ENCODE peak calls at places on chromosomes 11 and 22, in six cellular contexts. O is K562, M is SK-N-SH, C is GM12878, I is H1, A is HepG2. N is an unnamed sample.

GRCh38 chr11:31903225-31904074 is 92.3 kb upstream of the PAX6 start:
- DNase-seq in I (no peak), O (no peak), A (no peak), C (no peak), M (no peak), N (no peak)

GRCh38 chr11:2518983-2519340 is 74.2 kb downstream of the KCNQ1 start:
- DNase-seq in A (no peak), I (no peak), C (no peak), O (no peak), M (no peak), N (no peak)

GRCh38 chr11:126190792-126191191 is 20.7 kb downstream of the RPUSD4 start:
- DNase-seq in C (no peak), A (no peak), M (no peak), O (no peak), I (no peak), N (no peak)

GRCh38 chr11:66543263-66544107 is 2.4 kb downstream of the ZDHHC24 start:
- DNase-seq in A (no peak), O (no peak), I (no peak), M (peak), C (peak), N (no peak)

GRCh38 chr11:126115820-126116319 is 53.2 kb upstream of the CDON start:
- DNase-seq in M (peak), I (no peak), A (peak), O (peak), C (no peak), N (no peak)

GRCh38 chr11:95296621-95297025 is 65.6 kb upstream of the SESN3 start:
- DNase-seq in M (no peak), I (no peak), A (no peak), O (no peak), C (peak), N (no peak)

GRCh38 chr22:25012743-25013142 is 60.2 kb downstream of the KIAA1671 start:
- DNase-seq in I (no peak), A (no peak), O (no peak), C (no peak), M (no peak), N (no peak)

GRCh38 chr11:26943636-26944035 is 50.3 kb upstream of the FIBIN start:
- DNase-seq in O (no peak), A (no peak), M (no peak), I (no peak), C (no peak), N (no peak)

GRCh38 chr11:75280227-75280671 is 39.7 kb downstream of the TPBGL start:
- DNase-seq in M (peak), A (peak), I (peak), C (peak), O (peak), N (peak)

GRCh38 chr22:17875156-17875555 is 100.9 kb upstream of the BID start:
- DNase-seq in C (no peak), I (no peak), O (no peak), M (no peak), A (no peak), N (no peak)

GRCh38 chr22:19554834-19555404 is 30.7 kb upstream of the CLDN5 start:
- DNase-seq in O (no peak), M (peak), I (peak), A (peak), C (no peak), N (no peak)

GRCh38 chr11:554824-555499 is 5.6 kb downstream of the LMNTD2 start:
- DNase-seq in C (no peak), M (peak), I (peak), A (peak), O (peak), N (peak)

GRCh38 chr22:22691055-22691454 is 46.6 kb downstream of the GGTLC2 start:
- DNase-seq in C (no peak), I (no peak), O (no peak), A (no peak), M (no peak), N (no peak)

GRCh38 chr22:25759825-25760231 is 17.8 kb downstream of the MYO18B start:
- DNase-seq in A (peak), I (no peak), M (no peak), O (peak), C (no peak), N (peak)

GRCh38 chr11:79226136-79226535 is 214.7 kb downstream of the TENM4 start:
- DNase-seq in I (no peak), C (no peak), A (no peak), M (peak), O (no peak), N (no peak)

GRCh38 chr11:66183581-66184048 is 84.8 kb upstream of the RAB1B start:
- DNase-seq in I (no peak), O (peak), M (no peak), A (no peak), C (no peak), N (no peak)

GRCh38 chr11:34758262-34758661 is 137.4 kb downstream of the EHF start:
- DNase-seq in C (no peak), M (peak), I (no peak), A (no peak), O (peak), N (no peak)

GRCh38 chr11:4072668-4073285 is 21.8 kb upstream of the RRM1 start:
- DNase-seq in C (peak), I (no peak), A (peak), M (peak), O (peak), N (peak)

GRCh38 chr11:44986315-44986714 is 35.6 kb upstream of the TP53I11 start:
- DNase-seq in C (no peak), I (no peak), M (no peak), O (no peak), A (no peak), N (no peak)

GRCh38 chr11:67301951-67302516 is 1.3 kb upstream of the SSH3 start:
- DNase-seq in I (no peak), A (no peak), M (no peak), O (no peak), C (no peak), N (peak)

GRCh38 chr11:32478277-32478731 is 43.0 kb upstream of the WT1 start:
- DNase-seq in O (peak), C (no peak), I (no peak), M (no peak), A (no peak), N (no peak)

DNA sequence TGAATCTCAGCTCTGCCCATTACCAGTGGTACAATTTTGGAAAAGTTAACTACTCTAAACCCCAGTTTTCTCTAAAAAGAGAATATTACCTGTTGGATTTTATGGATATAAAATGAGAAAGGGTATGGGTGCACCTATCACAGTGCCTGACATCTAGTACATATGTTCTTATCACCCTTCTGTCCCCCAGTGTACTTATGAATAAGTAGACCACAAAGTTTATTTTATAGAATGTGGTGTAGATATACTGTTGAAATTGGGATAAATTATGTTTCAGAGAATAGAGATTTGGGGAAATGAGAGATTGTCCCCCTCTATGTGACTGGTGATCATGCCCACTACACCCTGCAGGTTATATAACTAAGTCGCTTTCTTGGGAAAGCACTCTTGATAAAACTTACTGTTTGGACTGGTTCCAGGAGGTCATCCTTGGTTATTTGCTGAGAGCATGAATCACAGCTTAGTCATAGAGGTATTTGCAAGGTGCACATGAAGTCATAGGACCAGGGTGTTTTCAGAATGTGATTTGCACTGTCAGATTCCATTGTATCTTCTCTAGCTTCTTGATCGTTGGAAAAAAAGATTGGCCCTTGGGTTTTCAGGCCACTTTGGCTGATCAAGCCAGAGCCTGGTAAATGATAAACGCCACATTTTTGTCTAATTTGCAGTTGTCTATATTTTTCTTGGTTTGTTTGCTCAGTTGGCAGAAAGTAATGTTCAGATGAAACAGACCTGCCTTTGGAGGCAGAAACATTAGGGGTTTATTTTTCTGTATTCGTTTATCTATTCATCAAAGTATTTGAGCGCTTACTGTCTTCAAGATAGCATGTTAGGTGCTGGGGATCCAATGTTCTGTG is 21.3 kb downstream of the STX3 start:
- DNase-seq in A (peak), M (no peak), I (no peak), O (peak), C (no peak), N (no peak)
- TF ChIP-seq GABPA in A (no peak), M (no peak), I (no peak), O (no peak), C (no peak), N (no peak)

GRCh38 chr11:47766363-47767227 is 546 bp downstream of the FNBP4 start:
- DNase-seq in I (no peak), C (no peak), A (peak), M (no peak), O (peak), N (peak)
- TF ChIP-seq GABPA in I (no peak), C (no peak), A (no peak), M (no peak), O (no peak), N (no peak)

GRCh38 chr11:64447717-64448598 is 89.0 kb downstream of the RPS6KA4 start:
- DNase-seq in C (peak), O (no peak), M (peak), A (no peak), I (no peak), N (peak)
- TF ChIP-seq GABPA in C (no peak), O (no peak), M (no peak), A (no peak), I (no peak), N (peak)

DNA sequence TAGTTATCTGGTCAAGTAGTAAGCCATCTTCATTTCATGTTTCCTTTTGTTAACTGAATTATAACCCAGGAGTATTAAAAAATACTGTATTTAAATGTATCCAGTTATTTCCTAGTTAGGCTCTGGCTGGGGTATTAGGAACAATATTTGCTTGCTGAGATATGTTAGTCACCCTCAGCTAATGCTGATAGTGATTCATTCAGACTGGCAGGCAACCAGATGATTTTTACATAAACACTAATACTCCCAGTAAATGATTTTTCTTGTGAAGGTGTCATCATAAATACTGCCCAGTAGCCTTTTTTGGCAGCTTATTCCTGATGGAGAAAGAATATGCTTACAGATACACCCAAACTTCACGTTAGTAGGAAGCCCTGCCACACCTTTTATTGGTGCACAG is 8.1 kb downstream of the YWHAH start:
- DNase-seq in O (no peak), I (no peak), M (no peak), A (no peak), C (no peak), N (peak)
- TF ChIP-seq GABPA in O (no peak), I (no peak), M (no peak), A (no peak), C (no peak), N (no peak)

GRCh38 chr22:32446321-32446720 is 17.9 kb downstream of the BPIFC start:
- DNase-seq in O (no peak), C (no peak), M (no peak), I (no peak), A (no peak), N (no peak)

GRCh38 chr22:32448980-32449379 is 15.3 kb downstream of the BPIFC start:
- DNase-seq in I (no peak), C (no peak), O (no peak), A (no peak), M (no peak), N (no peak)

GRCh38 chr22:32444068-32444467 is 20.2 kb downstream of the BPIFC start:
- DNase-seq in M (peak), O (peak), I (no peak), C (no peak), A (peak), N (no peak)
- TF ChIP-seq GABPA in M (no peak), O (no peak), I (no peak), C (no peak), A (no peak), N (no peak)

DNA sequence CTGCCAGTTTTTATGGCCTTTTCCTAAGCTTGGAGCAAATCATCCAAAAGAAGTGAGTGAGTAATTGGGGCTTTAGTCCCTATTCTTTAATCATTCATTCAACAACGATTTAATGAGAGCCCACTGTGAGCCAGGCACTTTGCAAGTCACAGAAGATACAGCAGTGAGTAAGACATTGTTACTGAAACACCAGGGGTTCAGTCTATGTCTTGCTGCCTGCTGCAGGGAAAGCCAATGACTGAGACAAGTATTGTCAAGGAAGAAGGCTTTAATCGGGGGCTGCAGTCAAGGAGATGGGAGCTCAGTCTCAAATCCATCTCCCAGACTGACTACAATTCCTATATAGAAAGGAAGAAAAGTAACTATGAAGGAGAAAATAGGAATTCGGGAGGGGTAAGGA is 228.3 kb downstream of the FAM181B start:
- DNase-seq in M (no peak), I (no peak), A (no peak), O (no peak), C (no peak), N (no peak)
- TF ChIP-seq GABPA in M (no peak), I (no peak), A (no peak), O (no peak), C (no peak), N (no peak)

N was measured in HL-60.